ENCODE peak calls at places on chromosomes 2 and 18, in eight cellular contexts. Z is caudate nucleus, U is GM23248, G is SK-N-SH, X is T-helper 17 cell, R is HT1080, W is ovary, S is EL. K is an unnamed sample.

GRCh38 chr2:14735696-14736095 is 103.2 kb downstream of the LRATD1 start:
- DNase-seq in X (no peak), Z (no peak), R (no peak), U (no peak), W (no peak), S (no peak), G (no peak), K (no peak)

GRCh38 chr2:8491296-8492048 is 190.4 kb upstream of the ID2 start:
- DNase-seq in G (no peak), W (no peak), X (no peak), R (no peak), U (peak), Z (no peak), S (no peak), K (no peak)

GRCh38 chr2:237154894-237155851 is 69.5 kb downstream of the COPS8 start:
- DNase-seq in X (no peak), W (no peak), R (no peak), S (no peak), U (no peak), Z (no peak), G (peak), K (no peak)

GRCh38 chr18:45291616-45292612 is 323.4 kb upstream of the SLC14A2 start:
- DNase-seq in S (no peak), R (peak), G (peak), W (no peak), X (no peak), Z (no peak), U (peak), K (no peak)

GRCh38 chr2:86140969-86141392 is 34.9 kb downstream of the PTCD3 start:
- DNase-seq in S (no peak), R (no peak), X (no peak), U (peak), W (no peak), Z (no peak), G (no peak), K (no peak)

GRCh38 chr2:233503947-233504637 is 62.5 kb downstream of the USP40 start:
- DNase-seq in W (no peak), G (no peak), S (no peak), Z (no peak), R (no peak), X (no peak), U (no peak), K (no peak)

GRCh38 chr2:31384771-31385276 is 29.7 kb downstream of the XDH start:
- DNase-seq in G (no peak), S (peak), Z (no peak), W (no peak), X (no peak), U (peak), R (peak), K (no peak)

GRCh38 chr2:233152541-233152940 is 92.4 kb downstream of the INPP5D start:
- DNase-seq in G (no peak), W (no peak), U (peak), S (no peak), Z (no peak), X (no peak), R (no peak), K (no peak)

GRCh38 chr18:35610089-35610488 is 28.5 kb downstream of the GALNT1 start:
- DNase-seq in U (no peak), Z (no peak), S (no peak), W (no peak), G (no peak), R (no peak), X (no peak), K (no peak)

GRCh38 chr2:160812830-160813505 is 319.4 kb upstream of the RBMS1 start:
- DNase-seq in U (peak), X (no peak), G (no peak), W (no peak), S (no peak), R (no peak), Z (no peak), K (no peak)